ENCODE peak calls at places on chromosomes 7 and 10, in six cellular contexts. X is Ammon's horn; R is stimulated activated CD4-positive, alpha-beta T cell treated with anti-CD3 and anti-CD28 coated beads, Interleukin-4, amount 100 ng/mL, for 4 hours; U is Right ventricle myocardium superior; M is endodermal cell; S is NCI-H1417 treated with DMSO at 0.1 percent for 48 hours. Q is an unnamed sample.

GRCh38 chr7:111363099-111363498 is 199.2 kb downstream of the IMMP2L start:
- DNase-seq in X (no peak), R (no peak), U (no peak), M (no peak), S (no peak), Q (no peak)

GRCh38 chr10:11080564-11080984 is 62.9 kb downstream of the CELF2 start:
- DNase-seq in X (no peak), R (no peak), U (no peak), M (no peak), S (no peak), Q (no peak)

GRCh38 chr10:550665-551460 is 138.6 kb downstream of the DIP2C start:
- DNase-seq in X (no peak), R (no peak), U (no peak), M (no peak), S (no peak), Q (peak; percentile 56)

GRCh38 chr7:123748171-123748733 is 551 bp downstream of the WASL start:
- DNase-seq in X (peak; percentile 16), R (peak; percentile 8), U (peak; percentile 69), M (peak; percentile 77), S (no peak), Q (peak; percentile 76)

GRCh38 chr7:19117081-19117869 is at the start of gene TWIST1:
- DNase-seq in X (no peak), R (no peak), U (peak; percentile 70), M (peak; percentile 89), S (no peak), Q (peak; percentile 79)

GRCh38 chr7:41459183-41459582 is 243.7 kb downstream of the INHBA start:
- DNase-seq in X (peak; percentile 60), R (no peak), U (no peak), M (no peak), S (no peak), Q (no peak)

GRCh38 chr10:119769886-119770285 is 44.0 kb downstream of the INPP5F start:
- DNase-seq in X (no peak), R (no peak), U (no peak), M (no peak), S (no peak), Q (no peak)

GRCh38 chr7:30736291-30736690 is 15.6 kb upstream of the INMT start:
- DNase-seq in X (no peak), R (no peak), U (no peak), M (no peak), S (no peak), Q (no peak)

GRCh38 chr10:60494774-60495173 is 105.1 kb upstream of the ANK3 start:
- DNase-seq in X (no peak), R (no peak), U (no peak), M (no peak), S (no peak), Q (no peak)

GRCh38 chr7:154296443-154296842 is 244.2 kb downstream of the DPP6 start:
- DNase-seq in X (no peak), R (no peak), U (no peak), M (no peak), S (no peak), Q (no peak)

GRCh38 chr10:110503528-110504110 is 5.9 kb downstream of the DUSP5 start:
- DNase-seq in X (no peak), R (no peak), U (no peak), M (no peak), S (no peak), Q (peak; percentile 63)

GRCh38 chr10:44858988-44859387 is 52.1 kb upstream of the TMEM72 start:
- DNase-seq in X (no peak), R (no peak), U (no peak), M (peak; percentile 13), S (no peak), Q (no peak)

GRCh38 chr7:69358163-69358821 is 240.0 kb upstream of the AUTS2 start:
- DNase-seq in X (no peak), R (no peak), U (no peak), M (peak; percentile 58), S (no peak), Q (no peak)

GRCh38 chr7:94375713-94376112 is 19.0 kb upstream of the COL1A2 start:
- DNase-seq in X (no peak), R (no peak), U (no peak), M (peak; percentile 57), S (no peak), Q (peak; percentile 69)

GRCh38 chr7:25726180-25726579 is 425.8 kb upstream of the NFE2L3 start:
- DNase-seq in X (no peak), R (no peak), U (no peak), M (peak; percentile 76), S (peak; percentile 37), Q (no peak)